ENCODE peak calls at places on chromosome 17, in five cellular contexts. Q is lung, H is right atrium auricular region, O is PC-9, T is thoracic aorta. F is an unnamed sample.

GRCh38 chr17:2814049-2814448 is 17.8 kb downstream of the RAP1GAP2 start:
- DNase-seq in Q (no peak), H (no peak), O (no peak), T (no peak), F (no peak)

GRCh38 chr17:59830846-59831486 is 61.8 kb downstream of the TUBD1 start:
- DNase-seq in Q (no peak), H (no peak), O (no peak), T (no peak), F (no peak)

GRCh38 chr17:73231363-73231762 is 30.3 kb downstream of the CPSF4L start:
- DNase-seq in Q (no peak), H (no peak), O (no peak), T (no peak), F (no peak)

GRCh38 chr17:51435641-51436091 is 175.3 kb downstream of the UTP18 start:
- DNase-seq in Q (peak), H (no peak), O (peak), T (no peak), F (no peak)

GRCh38 chr17:67366193-67367157 is at the start of gene PSMD12:
- DNase-seq in Q (peak), H (peak), O (peak), T (peak), F (peak)

GRCh38 chr17:35968520-35969054 is 12.7 kb downstream of the CCL16 start:
- DNase-seq in Q (no peak), H (peak), O (no peak), T (no peak), F (no peak)

GRCh38 chr17:79836952-79837887 is 2.0 kb downstream of the CBX4 start:
- DNase-seq in Q (peak), H (peak), O (peak), T (no peak), F (no peak)

GRCh38 chr17:8408371-8408770 is 10.7 kb upstream of the RNF222 start:
- DNase-seq in Q (no peak), H (no peak), O (peak), T (no peak), F (no peak)

GRCh38 chr17:30095507-30096244 is 20.9 kb upstream of the NSRP1 start:
- DNase-seq in Q (no peak), H (no peak), O (peak), T (no peak), F (no peak)

GRCh38 chr17:49829026-49829425 is 18.8 kb downstream of the TAC4 start:
- DNase-seq in Q (no peak), H (no peak), O (no peak), T (no peak), F (no peak)

GRCh38 chr17:79214459-79214858 is 139.8 kb downstream of the ENGASE start:
- DNase-seq in Q (no peak), H (no peak), O (no peak), T (no peak), F (no peak)

GRCh38 chr17:48717367-48718161 is 4.8 kb downstream of the PRAC1 start:
- DNase-seq in Q (no peak), H (no peak), O (no peak), T (no peak), F (no peak)

GRCh38 chr17:42536372-42537155 is 523 bp downstream of the NAGLU start:
- DNase-seq in Q (peak), H (peak), O (peak), T (peak), F (peak)

GRCh38 chr17:41521574-41522261 is 3.0 kb upstream of the KRT15 start:
- DNase-seq in Q (peak), H (no peak), O (peak), T (no peak), F (no peak)

GRCh38 chr17:61307905-61308886 is 91.4 kb upstream of the TBX2 start:
- DNase-seq in Q (peak), H (no peak), O (no peak), T (no peak), F (peak)

GRCh38 chr17:60135160-60135950 is 14.4 kb upstream of the CA4 start:
- DNase-seq in Q (peak), H (peak), O (peak), T (peak), F (peak)

GRCh38 chr17:7572338-7572587 is 7.2 kb upstream of the CD68 start:
- DNase-seq in Q (peak), H (no peak), O (no peak), T (no peak), F (no peak)

GRCh38 chr17:69433093-69433492 is 18.6 kb downstream of the MAP2K6 start:
- DNase-seq in Q (no peak), H (no peak), O (no peak), T (no peak), F (no peak)

GRCh38 chr17:19570497-19571151 is 37.0 kb downstream of the SLC47A1 start:
- DNase-seq in Q (no peak), H (no peak), O (no peak), T (no peak), F (no peak)

GRCh38 chr17:49928826-49929475 is 40.0 kb upstream of the DLX4 start:
- DNase-seq in Q (no peak), H (no peak), O (no peak), T (no peak), F (peak)

GRCh38 chr17:58302919-58303551 is 22.3 kb upstream of the MPO start:
- DNase-seq in Q (peak), H (no peak), O (no peak), T (no peak), F (no peak)

GRCh38 chr17:14095630-14096029 is 26.3 kb downstream of the COX10 start:
- DNase-seq in Q (no peak), H (no peak), O (no peak), T (no peak), F (no peak)

GRCh38 chr17:9959377-9959981 is 54.4 kb upstream of the RCVRN start:
- DNase-seq in Q (no peak), H (no peak), O (no peak), T (no peak), F (no peak)
- H3K4me3 ChIP-seq in Q (no peak), H (no peak), O (no peak), T (no peak), F (no peak)

GRCh38 chr17:76938009-76938408 is 69.8 kb downstream of the MGAT5B start:
- DNase-seq in Q (no peak), H (no peak), O (no peak), T (no peak), F (no peak)
- TF ChIP-seq CTCF in Q (no peak), H (no peak), O (no peak), T (no peak), F (no peak)

DNA sequence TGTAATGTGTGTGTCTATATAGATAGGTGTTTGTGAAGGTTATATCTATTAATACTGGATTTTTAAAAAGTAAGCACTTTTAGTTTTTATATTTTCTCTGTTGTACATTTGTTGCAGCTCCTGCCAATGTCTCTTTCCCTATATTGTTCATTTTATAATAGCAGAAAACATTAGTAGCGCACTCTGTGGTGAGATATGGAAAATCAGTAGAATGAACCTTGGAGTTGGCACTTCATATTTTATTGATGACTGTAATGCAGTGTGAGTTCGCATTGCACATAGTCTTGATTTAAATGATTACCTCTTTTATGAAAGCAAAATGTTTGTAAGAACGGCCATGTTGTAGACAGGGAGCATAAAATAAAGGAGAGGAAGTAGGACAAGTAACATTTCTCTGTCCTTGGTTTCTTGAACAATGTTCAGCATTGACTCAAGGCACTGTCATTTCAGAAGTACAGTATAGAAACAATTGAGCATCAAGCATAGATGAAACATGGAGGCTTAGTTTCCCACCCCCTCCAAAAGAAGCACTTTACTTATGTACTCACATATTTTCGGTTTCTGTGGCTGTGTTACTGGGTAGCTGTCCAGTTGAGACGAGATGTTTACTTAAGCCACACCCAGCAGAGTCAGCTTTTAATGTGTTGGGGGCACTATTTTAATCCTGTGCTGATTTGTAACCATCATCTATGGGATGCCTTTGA is 74.0 kb downstream of the TANC2 start:
- DNase-seq in Q (no peak), H (no peak), O (no peak), T (no peak), F (peak)
- H3K4me3 ChIP-seq in Q (no peak), H (no peak), O (no peak), T (no peak), F (no peak)

GRCh38 chr17:77045441-77046041 is 95.2 kb upstream of the SEC14L1 start:
- DNase-seq in Q (no peak), H (no peak), O (no peak), T (no peak), F (no peak)

GRCh38 chr17:77054926-77055325 is 85.8 kb upstream of the SEC14L1 start:
- DNase-seq in Q (no peak), H (no peak), O (no peak), T (no peak), F (no peak)

GRCh38 chr17:77049440-77049839 is 91.3 kb upstream of the SEC14L1 start:
- DNase-seq in Q (no peak), H (no peak), O (no peak), T (no peak), F (peak)
- TF ChIP-seq CTCF in Q (no peak), H (no peak), O (no peak), T (no peak), F (peak)

DNA sequence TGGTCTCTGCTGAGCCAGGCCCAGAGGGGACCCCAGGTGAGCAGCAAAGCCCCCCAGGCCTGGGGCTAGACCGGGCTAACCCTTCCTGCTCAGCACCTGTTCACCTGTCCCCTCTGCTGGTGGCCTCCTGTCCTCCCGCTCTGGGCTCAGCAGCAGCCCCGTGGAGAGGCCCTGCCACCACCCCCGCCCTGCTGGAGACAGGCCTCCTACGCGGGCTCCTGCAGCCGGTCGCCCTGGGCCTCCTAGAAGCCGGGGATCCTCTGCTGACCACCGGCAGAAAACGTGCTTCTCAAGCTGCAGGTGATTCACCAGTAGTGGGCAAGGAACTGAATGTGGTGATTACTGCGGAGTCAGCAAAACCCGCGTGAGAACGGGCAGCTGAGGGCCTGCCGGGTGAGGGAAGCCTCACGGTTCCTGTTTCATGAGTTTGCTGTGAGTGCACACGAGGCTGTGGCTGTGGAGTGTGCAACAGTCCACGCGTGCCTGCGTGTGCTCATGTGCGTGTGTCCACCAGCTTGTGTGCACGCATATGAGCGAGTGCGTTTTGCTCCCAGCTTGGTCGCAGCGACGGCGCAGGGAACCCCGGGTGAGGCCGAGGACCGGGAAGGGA is 792 bp downstream of the SECTM1 start:
- DNase-seq in Q (peak), H (peak), O (peak), T (no peak), F (no peak)
- H3K4me3 ChIP-seq in Q (peak), H (peak), O (peak), T (peak), F (peak)

GRCh38 chr17:65332779-65333178 is 195.6 kb downstream of the RGS9 start:
- DNase-seq in Q (no peak), H (no peak), O (no peak), T (no peak), F (no peak)

GRCh38 chr17:65328567-65328966 is 191.4 kb downstream of the RGS9 start:
- DNase-seq in Q (no peak), H (no peak), O (no peak), T (no peak), F (no peak)

GRCh38 chr17:65332375-65332774 is 195.2 kb downstream of the RGS9 start:
- DNase-seq in Q (no peak), H (no peak), O (peak), T (no peak), F (no peak)

GRCh38 chr17:65334391-65334790 is 197.2 kb downstream of the RGS9 start:
- DNase-seq in Q (no peak), H (no peak), O (no peak), T (no peak), F (no peak)
- TF ChIP-seq CTCF in Q (no peak), H (no peak), O (no peak), T (no peak), F (no peak)

GRCh38 chr17:9576521-9577401 is at the start of gene CFAP52:
- DNase-seq in Q (peak), H (peak), O (peak), T (peak), F (peak)
- H3K4me3 ChIP-seq in Q (peak), H (peak), O (peak), T (peak), F (peak)

DNA sequence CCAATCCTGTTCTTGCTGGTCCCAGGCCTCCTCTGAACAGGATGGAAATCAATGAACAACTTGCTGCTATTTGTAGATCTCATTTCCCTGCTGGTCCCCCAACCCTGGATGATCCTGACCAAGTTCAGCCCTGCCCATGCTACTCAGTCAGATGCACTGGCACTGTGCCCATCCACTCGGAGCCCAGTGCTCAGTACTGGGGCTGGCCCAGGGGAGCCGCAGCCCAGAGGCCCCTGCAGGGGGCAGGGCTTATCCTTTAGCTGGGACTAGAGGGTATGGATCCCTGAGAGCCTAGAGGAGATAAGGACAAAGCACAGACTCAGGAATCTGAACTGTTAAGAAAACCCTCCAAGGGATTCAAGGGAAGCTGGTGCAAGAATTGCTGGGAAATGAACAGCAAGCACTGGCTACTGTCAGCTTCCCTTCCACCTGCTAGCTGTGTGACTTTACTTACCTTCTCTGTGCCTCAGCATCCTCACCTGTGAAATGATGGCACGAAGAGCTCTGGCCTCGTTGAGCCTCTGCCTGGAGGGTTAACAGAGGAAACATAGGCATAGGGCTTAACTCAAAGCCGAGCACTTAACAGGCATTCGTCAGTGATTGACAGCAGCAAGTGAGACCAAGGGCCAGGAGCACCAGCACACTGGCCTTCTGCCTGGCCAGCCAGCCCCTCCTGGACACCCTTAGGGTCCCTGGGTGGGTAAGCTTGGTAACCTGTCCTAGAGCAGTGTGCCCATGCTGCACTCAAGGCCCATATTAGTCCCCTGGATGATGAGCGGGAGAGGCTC is 29.8 kb upstream of the C1QL1 start:
- DNase-seq in Q (no peak), H (no peak), O (no peak), T (no peak), F (no peak)
- TF ChIP-seq CTCF in Q (no peak), H (no peak), O (no peak), T (no peak), F (no peak)

F was measured in HFF-Myc.